ENCODE peak calls at places on chromosomes 16 and 17, in seven cellular contexts. I is GM12878, V is HCT116, P is H1, E is K562, O is SK-N-SH, H is HepG2. S is an unnamed sample.

GRCh38 chr17:82882715-82883446 is 43.1 kb upstream of the ZNF750 start:
- DNase-seq in V (no peak), O (no peak), H (no peak), E (peak; percentile 18), P (no peak), I (no peak), S (no peak)

GRCh38 chr17:80428796-80429195 is 13.8 kb downstream of the ENDOV start:
- DNase-seq in E (no peak), O (no peak), I (no peak), H (no peak), V (no peak), P (no peak), S (no peak)

GRCh38 chr16:67942200-67942509 is 1.8 kb downstream of the LCAT start:
- DNase-seq in V (no peak), H (peak; percentile 61), I (no peak), E (peak; percentile 71), P (peak; percentile 77), O (peak; percentile 85), S (peak; percentile 58)

GRCh38 chr16:11447836-11448235 is 102.6 kb downstream of the RMI2 start:
- DNase-seq in I (no peak), H (no peak), P (no peak), V (no peak), E (no peak), O (no peak), S (no peak)

GRCh38 chr16:56281256-56281805 is 90.0 kb downstream of the GNAO1 start:
- DNase-seq in H (peak; percentile 24), V (no peak), I (no peak), P (peak; percentile 68), E (peak; percentile 49), O (peak; percentile 58), S (no peak)

GRCh38 chr16:11409398-11409797 is 64.1 kb downstream of the RMI2 start:
- DNase-seq in I (no peak), E (no peak), O (no peak), H (no peak), P (no peak), V (no peak), S (no peak)

GRCh38 chr16:47617732-47618131 is 156.6 kb downstream of the PHKB start:
- DNase-seq in O (no peak), P (no peak), E (peak; percentile 15), I (no peak), V (peak; percentile 6), H (peak; percentile 67), S (no peak)

GRCh38 chr17:17851603-17852002 is 14.8 kb upstream of the SREBF1 start:
- DNase-seq in V (no peak), H (no peak), E (no peak), I (no peak), O (no peak), P (no peak), S (no peak)

GRCh38 chr17:77140878-77141767 is at the start of gene SEC14L1:
- DNase-seq in H (peak; percentile 68), E (peak; percentile 64), P (peak; percentile 69), O (peak; percentile 89), I (no peak), V (no peak), S (no peak)

GRCh38 chr16:67939507-67940435 is 3.1 kb upstream of the PSMB10 start:
- DNase-seq in E (no peak), V (no peak), O (no peak), I (no peak), H (no peak), P (no peak), S (no peak)

GRCh38 chr16:11386791-11387546 is 41.7 kb downstream of the RMI2 start:
- DNase-seq in H (peak; percentile 74), P (peak; percentile 92), I (no peak), O (no peak), E (peak; percentile 68), V (no peak), S (peak; percentile 29)

GRCh38 chr17:18858567-18859245 is 775 bp downstream of the PRPSAP2 start:
- DNase-seq in H (no peak), E (no peak), I (no peak), V (no peak), P (no peak), O (no peak), S (no peak)

GRCh38 chr17:80187493-80187892 is 17.7 kb downstream of the CARD14 start:
- DNase-seq in H (no peak), P (no peak), V (no peak), O (no peak), I (no peak), E (no peak), S (no peak)

GRCh38 chr17:9839433-9839832 is 13.7 kb downstream of the GLP2R start:
- DNase-seq in V (no peak), E (no peak), I (no peak), P (no peak), O (no peak), H (no peak), S (no peak)

GRCh38 chr17:1422907-1423306 is 22.9 kb upstream of the YWHAE start:
- DNase-seq in V (no peak), I (no peak), H (no peak), P (no peak), O (no peak), E (no peak), S (no peak)

GRCh38 chr17:58329808-58330543 is 1.4 kb upstream of the TSPOAP1 start:
- DNase-seq in E (peak; percentile 73), H (no peak), O (no peak), V (no peak), I (peak; percentile 85), P (no peak), S (no peak)

DNA sequence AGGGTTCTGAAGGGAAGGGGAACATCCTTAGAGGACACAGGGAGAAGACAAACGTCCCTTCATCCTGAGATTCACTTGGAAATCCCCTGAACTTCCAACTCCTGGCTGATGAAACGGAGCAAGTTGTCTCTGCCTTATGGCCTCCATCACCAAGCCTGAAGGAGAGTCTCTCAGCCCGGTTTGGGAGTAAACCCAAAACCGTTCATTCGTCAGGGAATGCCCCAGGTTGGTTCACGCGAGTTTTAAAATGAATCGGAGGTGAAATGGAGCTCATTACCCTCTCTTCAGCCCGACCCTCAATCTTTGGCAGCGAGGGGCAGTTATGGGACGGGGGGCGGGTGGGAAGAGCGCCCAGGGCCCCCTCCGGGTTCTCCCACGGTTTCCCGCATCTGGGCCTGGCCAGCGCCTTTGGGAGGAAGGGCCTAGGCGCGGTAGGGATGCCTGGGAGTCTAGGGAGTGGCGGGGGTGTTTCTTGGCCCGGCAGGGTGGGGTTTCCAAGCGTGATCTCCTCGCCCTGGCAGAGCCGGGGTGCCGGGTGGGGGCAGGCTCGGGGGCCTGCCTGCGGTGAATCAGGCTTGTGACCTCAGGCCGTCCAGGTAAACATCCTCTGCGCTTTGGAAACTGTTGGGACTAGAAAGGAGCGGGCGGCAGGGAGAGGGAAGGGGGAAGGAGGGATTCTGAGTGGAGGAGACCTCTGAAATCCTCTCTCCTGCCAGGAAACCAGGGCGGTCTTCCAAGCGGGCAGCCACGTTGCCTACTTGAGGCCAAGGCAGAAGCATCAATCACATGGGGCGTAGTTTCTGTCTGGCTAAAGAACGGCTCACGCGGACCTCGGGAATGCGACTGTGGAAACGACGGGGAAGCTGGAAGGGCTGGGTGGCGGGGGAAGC is 24.1 kb upstream of the HOXB13 start:
- DNase-seq in V (no peak), P (no peak), H (no peak), I (no peak), E (no peak), O (no peak), S (no peak)
- TF ChIP-seq JUND in V (no peak), P (no peak), H (no peak), I (no peak), E (no peak), O (no peak), S (no peak)

GRCh38 chr17:48567209-48567608 is 10.9 kb downstream of the HOXB4 start:
- DNase-seq in O (no peak), I (no peak), E (no peak), H (no peak), V (no peak), P (no peak), S (no peak)
- TF ChIP-seq JUND in O (no peak), I (no peak), E (no peak), H (no peak), V (no peak), P (no peak), S (no peak)

GRCh38 chr17:59892251-59892848 is 393 bp downstream of the TUBD1 start:
- DNase-seq in P (no peak), E (no peak), H (no peak), O (no peak), I (no peak), V (no peak), S (no peak)

GRCh38 chr17:59893617-59894100 is 738 bp downstream of the RPS6KB1 start:
- DNase-seq in H (peak; percentile 39), P (no peak), O (peak; percentile 45), E (peak; percentile 57), I (no peak), V (no peak), S (peak; percentile 45)

GRCh38 chr17:59888145-59888750 is 4.5 kb downstream of the TUBD1 start:
- DNase-seq in P (no peak), V (no peak), E (no peak), I (no peak), H (no peak), O (no peak), S (no peak)

GRCh38 chr17:59892849-59893616 is at the start of the genes RPS6KB1 and TUBD1:
- DNase-seq in P (peak; percentile 93), V (peak; percentile 100), H (peak; percentile 99), E (peak; percentile 99), I (peak; percentile 100), O (peak; percentile 99), S (peak; percentile 99)

DNA sequence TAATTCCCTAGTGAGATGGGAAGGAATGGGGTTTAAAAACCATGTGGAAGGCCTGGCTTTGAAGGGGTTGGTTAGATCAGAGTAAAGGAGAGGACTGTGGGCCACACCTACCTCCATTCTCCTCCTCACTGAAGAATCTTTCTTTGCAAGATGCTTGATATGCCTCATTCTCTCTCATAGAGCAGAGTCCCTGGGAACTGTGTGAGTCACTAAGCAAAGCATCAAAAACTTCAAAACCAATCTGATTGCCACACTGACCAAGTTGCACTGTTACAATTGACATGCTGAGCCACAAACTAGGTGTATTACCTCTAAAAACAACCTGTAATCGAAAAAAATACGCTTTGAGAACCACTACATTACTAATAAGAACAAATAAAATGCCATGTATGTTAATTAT is 2.0 kb downstream of the TUBD1 start:
- DNase-seq in I (no peak), H (peak; percentile 61), O (no peak), P (no peak), V (no peak), E (peak; percentile 32), S (no peak)
- TF ChIP-seq JUND in I (no peak), H (no peak), O (no peak), P (no peak), V (no peak), E (no peak), S (no peak)

GRCh38 chr16:70576431-70577255 is 53.0 kb downstream of the SF3B3 start:
- DNase-seq in E (peak; percentile 25), O (no peak), P (no peak), H (peak; percentile 28), V (no peak), I (peak; percentile 62), S (no peak)

GRCh38 chr16:70573451-70574121 is 50.0 kb downstream of the SF3B3 start:
- DNase-seq in O (no peak), I (no peak), H (peak; percentile 35), P (no peak), E (no peak), V (no peak), S (no peak)

GRCh38 chr16:70575376-70575775 is 51.8 kb downstream of the SF3B3 start:
- DNase-seq in E (no peak), P (no peak), V (no peak), I (no peak), H (no peak), O (no peak), S (no peak)

GRCh38 chr16:70572926-70573270 is 49.3 kb downstream of the SF3B3 start:
- DNase-seq in I (no peak), V (no peak), E (no peak), P (no peak), H (no peak), O (no peak), S (no peak)

GRCh38 chr16:70574595-70575271 is 51.1 kb downstream of the SF3B3 start:
- DNase-seq in I (no peak), O (no peak), P (no peak), H (no peak), E (no peak), V (no peak), S (no peak)
- TF ChIP-seq JUND in I (no peak), O (no peak), P (no peak), H (no peak), E (no peak), V (no peak), S (no peak)

S was measured in T47D.